ENCODE peak calls at places on chromosomes 7 and 10, in eight cellular contexts. J is heart left ventricle, X is IMR-90, P is HepG2, L is HCT116, Q is gastrocnemius medialis, D is body of pancreas, F is A549. C is an unnamed sample.

GRCh38 chr7:43679210-43680068 is 49.9 kb downstream of the COA1 start:
- ATAC-seq in J (no peak), X (no peak), P (no peak), L (no peak), Q (no peak), D (no peak), F (no peak), C (no peak)

GRCh38 chr7:116601426-116601825 is 70.6 kb upstream of the MET start:
- ATAC-seq in J (no peak), X (no peak), P (no peak), L (no peak), Q (no peak), D (no peak), F (no peak), C (no peak)

GRCh38 chr10:96878071-96878470 is 46.0 kb downstream of the LCOR start:
- ATAC-seq in J (no peak), X (no peak), P (no peak), L (no peak), Q (no peak), D (peak), F (no peak), C (no peak)

GRCh38 chr7:18019562-18019961 is 8.1 kb downstream of the PRPS1L1 start:
- ATAC-seq in J (peak), X (peak), P (no peak), L (peak), Q (no peak), D (peak), F (peak), C (peak)

GRCh38 chr10:24603333-24603732 is 120.4 kb downstream of the ARHGAP21 start:
- ATAC-seq in J (no peak), X (peak), P (no peak), L (no peak), Q (no peak), D (no peak), F (peak), C (no peak)

GRCh38 chr10:92091965-92092364 is 168.4 kb downstream of the BTAF1 start:
- ATAC-seq in J (no peak), X (no peak), P (no peak), L (no peak), Q (no peak), D (no peak), F (no peak), C (no peak)

GRCh38 chr10:71580415-71580814 is 139.2 kb downstream of the C10orf105 start:
- ATAC-seq in J (no peak), X (no peak), P (no peak), L (no peak), Q (no peak), D (no peak), F (no peak), C (no peak)

GRCh38 chr7:14377646-14378266 is 388.3 kb upstream of the ETV1 start:
- ATAC-seq in J (peak), X (peak), P (no peak), L (no peak), Q (no peak), D (no peak), F (no peak), C (no peak)

GRCh38 chr10:110822065-110822707 is 49.5 kb upstream of the PDCD4 start:
- ATAC-seq in J (peak), X (no peak), P (no peak), L (no peak), Q (no peak), D (no peak), F (no peak), C (no peak)

GRCh38 chr7:4733936-4734528 is 41.4 kb upstream of the AP5Z1 start:
- ATAC-seq in J (no peak), X (no peak), P (no peak), L (no peak), Q (no peak), D (no peak), F (no peak), C (no peak)

GRCh38 chr7:4683043-4683883 is 1.2 kb downstream of the FOXK1 start:
- ATAC-seq in J (peak), X (peak), P (peak), L (peak), Q (peak), D (no peak), F (peak), C (no peak)

GRCh38 chr7:148253629-148254028 is 336.9 kb upstream of the C7orf33 start:
- ATAC-seq in J (no peak), X (no peak), P (no peak), L (no peak), Q (no peak), D (no peak), F (no peak), C (no peak)

GRCh38 chr7:69608878-69609277 is 10.6 kb downstream of the AUTS2 start:
- ATAC-seq in J (no peak), X (no peak), P (no peak), L (no peak), Q (no peak), D (no peak), F (no peak), C (no peak)

GRCh38 chr7:148242271-148242801 is 348.2 kb upstream of the C7orf33 start:
- ATAC-seq in J (peak), X (peak), P (peak), L (peak), Q (no peak), D (peak), F (peak), C (peak)

GRCh38 chr7:138169441-138169851 is 93.2 kb downstream of the AKR1D1 start:
- ATAC-seq in J (no peak), X (no peak), P (no peak), L (no peak), Q (no peak), D (no peak), F (no peak), C (no peak)

GRCh38 chr10:95741807-95742528 is 14.0 kb upstream of the ENTPD1 start:
- ATAC-seq in J (peak), X (peak), P (peak), L (peak), Q (peak), D (peak), F (no peak), C (peak)

GRCh38 chr10:109089779-109090178 is 833.5 kb downstream of the XPNPEP1 start:
- ATAC-seq in J (no peak), X (no peak), P (no peak), L (no peak), Q (no peak), D (no peak), F (no peak), C (no peak)

GRCh38 chr10:101261702-101262101 is 32.4 kb upstream of the LBX1 start:
- ATAC-seq in J (no peak), X (no peak), P (no peak), L (no peak), Q (no peak), D (no peak), F (peak), C (no peak)

GRCh38 chr7:158318511-158318913 is 269.1 kb downstream of the PTPRN2 start:
- ATAC-seq in J (no peak), X (no peak), P (no peak), L (no peak), Q (no peak), D (no peak), F (no peak), C (no peak)

GRCh38 chr10:103429647-103430046 is 22.5 kb downstream of the CALHM2 start:
- ATAC-seq in J (no peak), X (no peak), P (no peak), L (no peak), Q (no peak), D (no peak), F (no peak), C (no peak)

GRCh38 chr7:158431055-158431940 is 156.3 kb downstream of the PTPRN2 start:
- ATAC-seq in J (no peak), X (no peak), P (no peak), L (peak), Q (no peak), D (peak), F (peak), C (no peak)

GRCh38 chr10:20713420-20713819 is 183.7 kb downstream of the NEBL start:
- ATAC-seq in J (no peak), X (no peak), P (no peak), L (no peak), Q (no peak), D (no peak), F (no peak), C (no peak)

GRCh38 chr7:74325230-74325565 is 36.0 kb downstream of the CLIP2 start:
- ATAC-seq in J (no peak), X (no peak), P (no peak), L (no peak), Q (no peak), D (peak), F (no peak), C (no peak)

GRCh38 chr7:68692511-68692910 is 905.8 kb upstream of the AUTS2 start:
- ATAC-seq in J (no peak), X (no peak), P (no peak), L (no peak), Q (no peak), D (no peak), F (no peak), C (no peak)

GRCh38 chr7:1131471-1132265 is 28.3 kb downstream of the ZFAND2A start:
- ATAC-seq in J (no peak), X (no peak), P (no peak), L (no peak), Q (no peak), D (no peak), F (no peak), C (no peak)

GRCh38 chr7:64882341-64883112 is 20.5 kb upstream of the ZNF273 start:
- ATAC-seq in J (peak), X (peak), P (no peak), L (no peak), Q (peak), D (peak), F (no peak), C (peak)

DNA sequence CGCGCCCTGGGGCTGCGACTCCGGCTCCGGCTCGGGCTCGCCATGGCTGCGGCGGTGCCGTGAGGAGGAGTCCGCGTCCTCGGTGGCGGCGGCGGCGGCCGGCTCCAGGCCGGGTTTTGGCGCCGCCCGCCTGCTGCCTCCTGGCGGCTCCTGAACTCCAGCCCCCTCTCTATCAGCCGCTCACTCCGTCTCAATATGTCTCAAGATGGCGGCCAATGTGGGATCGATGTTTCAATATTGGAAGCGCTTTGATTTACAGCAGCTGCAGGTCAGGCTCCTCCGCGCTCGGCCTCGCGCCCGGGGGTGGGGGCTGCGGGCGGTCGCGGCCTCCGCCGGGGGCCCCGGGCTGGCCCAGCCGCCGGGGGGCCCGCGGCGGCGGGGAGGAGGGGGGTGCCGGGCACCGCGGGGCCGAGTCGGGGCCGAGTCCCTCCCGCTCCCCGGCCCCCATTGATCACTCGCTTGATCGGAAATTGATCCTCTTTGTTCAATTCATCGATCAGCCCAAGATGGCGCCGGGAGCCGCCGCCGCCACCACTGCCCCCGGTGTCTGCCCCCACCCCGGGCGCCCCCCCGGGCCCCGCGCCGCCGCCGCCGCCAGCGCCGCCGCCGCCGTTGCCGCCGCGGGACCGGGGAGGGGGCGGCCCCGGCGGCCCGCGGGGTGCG is 1.5 kb upstream of the CUX1 start:
- ATAC-seq in J (peak), X (peak), P (peak), L (peak), Q (peak), D (peak), F (peak), C (peak)
- TF ChIP-seq POLR2A in J (no peak), X (peak), P (peak), L (no peak), Q (no peak), D (peak), F (peak), C (peak)

DNA sequence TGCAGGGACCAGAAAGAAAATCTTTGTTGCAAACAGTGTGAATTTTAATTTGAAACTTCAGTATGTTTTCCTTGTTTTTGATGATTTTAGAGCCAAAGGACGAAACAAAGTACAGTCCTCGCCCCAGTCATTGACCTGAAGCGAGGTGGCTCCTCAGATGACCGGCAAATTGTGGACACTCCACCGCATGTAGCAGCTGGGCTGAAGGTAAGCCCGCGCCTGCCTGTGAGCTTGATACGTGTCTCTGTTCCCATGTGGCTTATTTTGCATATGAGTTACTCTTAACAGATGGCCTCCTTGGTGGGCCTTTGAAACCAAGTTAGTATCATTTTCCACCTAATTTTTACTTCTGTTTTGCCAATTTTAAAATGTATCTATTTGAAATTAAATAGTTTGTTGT is 12.3 kb downstream of the RBM17 start:
- ATAC-seq in J (no peak), X (no peak), P (no peak), L (no peak), Q (no peak), D (no peak), F (no peak), C (no peak)
- TF ChIP-seq POLR2A in J (no peak), X (no peak), P (no peak), L (no peak), Q (no peak), D (no peak), F (no peak), C (no peak)

DNA sequence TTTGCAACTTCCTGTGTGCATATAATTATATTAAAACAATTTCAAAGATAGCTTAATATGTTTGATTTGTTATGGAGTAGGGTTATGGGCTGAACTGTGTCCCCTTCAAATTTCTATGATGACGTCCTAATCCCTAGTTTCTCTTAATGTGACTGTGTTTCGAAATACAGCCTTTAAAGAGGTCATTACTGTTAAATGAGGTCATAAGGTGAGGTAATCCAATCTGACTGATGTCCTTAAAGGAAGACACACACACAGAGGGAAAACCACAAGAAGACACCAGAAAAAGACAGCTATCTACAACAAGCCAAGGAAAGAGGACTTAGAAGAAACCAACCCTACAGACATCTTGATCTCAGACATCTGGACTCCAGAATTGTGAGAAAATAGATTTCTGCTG is 407.4 kb downstream of the MAGI2 start:
- ATAC-seq in J (no peak), X (no peak), P (no peak), L (no peak), Q (no peak), D (no peak), F (no peak), C (no peak)
- TF ChIP-seq POLR2A in J (no peak), X (no peak), P (no peak), L (no peak), Q (no peak), D (no peak), F (no peak), C (no peak)

GRCh38 chr10:119303886-119304285 is 96.5 kb downstream of the GRK5 start:
- ATAC-seq in J (no peak), X (no peak), P (no peak), L (no peak), Q (no peak), D (peak), F (no peak), C (no peak)

GRCh38 chr10:119306514-119306951 is 99.2 kb downstream of the GRK5 start:
- ATAC-seq in J (peak), X (no peak), P (no peak), L (peak), Q (no peak), D (no peak), F (peak), C (peak)

GRCh38 chr10:119306964-119307363 is 99.6 kb downstream of the GRK5 start:
- ATAC-seq in J (no peak), X (no peak), P (no peak), L (no peak), Q (no peak), D (no peak), F (no peak), C (no peak)

GRCh38 chr10:119304541-119304940 is 97.2 kb downstream of the GRK5 start:
- ATAC-seq in J (no peak), X (no peak), P (no peak), L (no peak), Q (no peak), D (no peak), F (no peak), C (no peak)

GRCh38 chr10:119305860-119306513 is 98.6 kb downstream of the GRK5 start:
- ATAC-seq in J (peak), X (peak), P (no peak), L (peak), Q (peak), D (no peak), F (peak), C (peak)
- TF ChIP-seq POLR2A in J (no peak), X (no peak), P (no peak), L (no peak), Q (no peak), D (no peak), F (no peak), C (no peak)

GRCh38 chr7:34493752-34494151 is 164.3 kb upstream of the NPSR1 start:
- ATAC-seq in J (no peak), X (no peak), P (no peak), L (no peak), Q (no peak), D (peak), F (no peak), C (no peak)
- TF ChIP-seq POLR2A in J (no peak), X (no peak), P (no peak), L (no peak), Q (no peak), D (no peak), F (no peak), C (no peak)